ENCODE peak calls at places on chromosomes 5 and 9, in five cellular contexts. K is breast epithelium, F is IMR-90, O is lower lobe of right lung, V is H9. I is an unnamed sample.

GRCh38 chr9:110208031-110208430 is at the start of gene C9orf152:
- DNase-seq in K (peak; percentile 74), F (no peak), O (peak; percentile 72), V (no peak), I (no peak)

GRCh38 chr5:59299006-59299405 is 594.5 kb downstream of the PDE4D start:
- DNase-seq in K (no peak), F (no peak), O (no peak), V (no peak), I (no peak)

GRCh38 chr9:137496601-137497375 is 37.7 kb upstream of the NSMF start:
- DNase-seq in K (no peak), F (no peak), O (no peak), V (no peak), I (no peak)

GRCh38 chr9:121990600-121991304 is 102.4 kb downstream of the TTLL11 start:
- DNase-seq in K (no peak), F (no peak), O (no peak), V (no peak), I (no peak)

GRCh38 chr9:4590430-4591122 is 71.5 kb upstream of the PLPP6 start:
- DNase-seq in K (no peak), F (peak; percentile 57), O (no peak), V (no peak), I (no peak)

GRCh38 chr5:1788828-1789227 is 10.8 kb downstream of the MRPL36 start:
- DNase-seq in K (peak; percentile 33), F (no peak), O (no peak), V (no peak), I (no peak)

GRCh38 chr5:64229163-64229774 is 63.6 kb downstream of the RNF180 start:
- DNase-seq in K (no peak), F (peak; percentile 39), O (no peak), V (no peak), I (no peak)

GRCh38 chr5:57448751-57449150 is 33.9 kb downstream of the ACTBL2 start:
- DNase-seq in K (no peak), F (no peak), O (no peak), V (no peak), I (no peak)

GRCh38 chr5:38724301-38725030 is 121.3 kb upstream of the OSMR start:
- DNase-seq in K (no peak), F (peak; percentile 67), O (no peak), V (no peak), I (no peak)

GRCh38 chr9:107239474-107239873 is 43.6 kb upstream of the RAD23B start:
- DNase-seq in K (no peak), F (peak; percentile 48), O (no peak), V (no peak), I (no peak)

GRCh38 chr5:94745786-94746730 is 127.6 kb downstream of the SLF1 start:
- DNase-seq in K (no peak), F (peak; percentile 59), O (no peak), V (no peak), I (no peak)

GRCh38 chr5:173581408-173582197 is 34.8 kb downstream of the BOD1 start:
- DNase-seq in K (no peak), F (peak; percentile 27), O (no peak), V (peak; percentile 84), I (no peak)

GRCh38 chr5:9343146-9343850 is 202.6 kb downstream of the SEMA5A start:
- DNase-seq in K (no peak), F (peak; percentile 64), O (no peak), V (no peak), I (no peak)

GRCh38 chr9:34419716-34420504 is 38.5 kb downstream of the FAM219A start:
- DNase-seq in K (no peak), F (no peak), O (no peak), V (no peak), I (no peak)

GRCh38 chr9:8382777-8383527 is 583.4 kb upstream of the DMAC1 start:
- DNase-seq in K (no peak), F (no peak), O (no peak), V (no peak), I (no peak)

GRCh38 chr5:72121052-72121451 is 13.8 kb downstream of the MAP1B start:
- DNase-seq in K (no peak), F (no peak), O (no peak), V (no peak), I (no peak)

GRCh38 chr5:10424124-10424731 is 17.5 kb upstream of the ROPN1L start:
- DNase-seq in K (no peak), F (peak; percentile 44), O (no peak), V (peak; percentile 39), I (no peak)

GRCh38 chr9:22256381-22256780 is 190.2 kb upstream of the DMRTA1 start:
- DNase-seq in K (no peak), F (no peak), O (no peak), V (no peak), I (no peak)

GRCh38 chr9:4299006-4299795 is 667 bp downstream of the GLIS3 start:
- DNase-seq in K (no peak), F (peak; percentile 50), O (peak; percentile 66), V (peak; percentile 45), I (peak; percentile 12)

GRCh38 chr5:82798676-82799075 is 278.5 kb downstream of the TMEM167A start:
- DNase-seq in K (no peak), F (no peak), O (no peak), V (no peak), I (no peak)

GRCh38 chr5:82794876-82795275 is 282.3 kb downstream of the TMEM167A start:
- DNase-seq in K (no peak), F (no peak), O (no peak), V (no peak), I (no peak)

GRCh38 chr5:82792001-82792615 is 285.1 kb downstream of the TMEM167A start:
- DNase-seq in K (no peak), F (no peak), O (no peak), V (no peak), I (no peak)

GRCh38 chr5:82796643-82797416 is 280.4 kb downstream of the TMEM167A start:
- DNase-seq in K (no peak), F (no peak), O (no peak), V (peak; percentile 29), I (no peak)

DNA sequence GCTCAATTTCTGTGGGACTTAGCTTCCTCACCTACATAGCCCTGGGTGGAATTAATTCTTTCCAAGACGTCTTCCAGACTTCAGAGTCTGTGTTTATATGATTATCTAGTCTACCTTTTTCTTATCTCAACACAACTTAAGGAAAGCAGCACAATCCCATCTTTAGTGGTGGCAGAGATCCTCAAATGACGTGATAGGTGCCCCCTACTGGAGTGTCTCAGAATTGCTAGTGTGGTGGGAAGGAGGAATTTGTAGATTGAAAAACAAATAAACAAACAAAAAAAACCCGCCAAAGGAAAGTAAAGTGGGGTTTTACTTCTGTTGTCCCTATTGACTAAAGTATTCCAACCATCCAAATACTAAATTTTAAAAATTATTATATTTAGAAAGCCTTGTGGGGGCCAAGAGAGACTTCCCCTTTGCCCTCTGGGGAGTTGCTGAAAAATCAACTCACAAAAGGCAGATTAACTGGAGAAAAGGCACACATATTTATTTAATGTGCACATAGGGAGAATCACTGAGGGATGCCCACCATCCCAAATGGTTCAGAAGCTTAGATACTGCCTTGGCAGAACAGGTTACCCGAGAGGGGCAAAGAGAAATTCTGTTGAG is 283.3 kb downstream of the TMEM167A start:
- DNase-seq in K (no peak), F (peak; percentile 20), O (no peak), V (peak; percentile 44), I (no peak)
- TF ChIP-seq CTCF in K (peak; percentile 25), F (peak; percentile 54), O (peak; percentile 69), V (peak; percentile 86), I (peak; percentile 39)

DNA sequence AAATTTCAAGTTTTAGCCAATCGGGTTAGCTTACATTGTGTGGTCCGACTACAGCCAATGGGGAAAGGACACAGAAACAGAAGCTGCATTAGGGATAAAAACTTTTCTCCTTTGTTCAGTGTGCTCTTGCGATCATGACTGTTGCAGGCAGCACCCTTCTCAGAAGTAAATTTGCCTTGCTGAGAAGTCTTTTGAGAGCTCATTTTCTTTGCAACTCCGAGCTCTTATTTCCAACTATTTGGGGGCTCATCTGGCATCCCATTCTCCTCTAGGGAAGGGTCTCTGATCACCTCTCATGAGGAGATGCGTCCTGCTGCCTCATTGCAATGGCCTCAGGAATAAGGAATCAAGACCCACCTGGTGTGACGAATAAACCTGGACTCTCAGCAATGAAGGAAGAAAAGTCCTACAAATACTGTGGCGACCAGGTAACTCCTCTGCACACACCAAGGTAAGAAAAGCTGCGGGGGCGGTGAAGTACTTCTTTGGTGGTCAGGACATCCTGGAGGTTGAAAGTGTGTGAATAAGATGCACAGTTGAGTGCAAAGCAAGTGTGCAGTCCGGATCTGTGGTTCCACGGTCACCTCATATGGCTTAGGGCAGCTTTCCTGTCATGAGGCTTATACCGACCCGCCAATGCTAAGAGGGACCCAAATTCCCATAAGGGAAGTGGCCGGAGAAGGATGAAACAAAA is 20.4 kb downstream of the CNOT8 start:
- DNase-seq in K (no peak), F (no peak), O (no peak), V (no peak), I (no peak)
- H3K9me3 ChIP-seq in K (peaks cover 11% of the 10 kb centered on the region), F (peaks cover 11% of the 10 kb centered on the region), O (peaks cover 21% of the 10 kb centered on the region), V (no peaks in the 10 kb centered on the region), I (no peaks in the 10 kb centered on the region)

DNA sequence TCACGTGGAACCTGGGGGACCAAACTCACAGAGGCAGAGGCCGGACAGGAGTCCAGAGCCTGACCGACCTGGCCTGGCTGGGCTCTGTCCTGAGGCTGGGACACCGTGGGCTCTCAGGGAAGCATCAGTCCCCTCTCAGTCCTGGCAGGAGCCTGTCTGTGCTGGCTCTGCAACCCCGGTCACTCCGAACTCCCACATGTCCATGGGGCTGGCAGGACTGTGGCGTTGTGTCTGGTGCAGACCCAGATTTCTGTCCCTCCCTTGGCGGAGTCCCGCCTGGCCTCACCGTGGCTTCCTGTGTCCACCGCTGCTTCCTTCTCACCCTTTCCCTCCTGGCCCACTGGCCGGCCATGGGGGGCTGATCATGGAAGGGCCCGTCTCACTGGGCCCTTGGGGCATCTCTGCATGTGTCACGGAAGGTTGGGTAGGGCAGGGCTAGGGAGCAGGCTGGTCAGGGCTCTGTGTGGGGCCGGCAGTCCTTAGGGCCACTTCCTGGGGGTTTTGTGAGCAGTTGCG is 68.8 kb downstream of the RXRA start:
- DNase-seq in K (no peak), F (no peak), O (no peak), V (no peak), I (no peak)
- H3K4me1 ChIP-seq in K (peaks cover 8% of the 10 kb centered on the region), F (no peaks in the 10 kb centered on the region), O (peaks cover 85% of the 10 kb centered on the region), V (no peaks in the 10 kb centered on the region), I (peaks cover 84% of the 10 kb centered on the region)

GRCh38 chr5:106451998-106452397 is 1218.7 kb downstream of the EFNA5 start:
- DNase-seq in K (no peak), F (no peak), O (peak; percentile 10), V (no peak), I (no peak)

GRCh38 chr5:106459541-106459940 is 1211.2 kb downstream of the EFNA5 start:
- DNase-seq in K (no peak), F (no peak), O (no peak), V (no peak), I (no peak)

GRCh38 chr5:106454050-106454449 is 1216.7 kb downstream of the EFNA5 start:
- DNase-seq in K (no peak), F (no peak), O (no peak), V (no peak), I (no peak)

DNA sequence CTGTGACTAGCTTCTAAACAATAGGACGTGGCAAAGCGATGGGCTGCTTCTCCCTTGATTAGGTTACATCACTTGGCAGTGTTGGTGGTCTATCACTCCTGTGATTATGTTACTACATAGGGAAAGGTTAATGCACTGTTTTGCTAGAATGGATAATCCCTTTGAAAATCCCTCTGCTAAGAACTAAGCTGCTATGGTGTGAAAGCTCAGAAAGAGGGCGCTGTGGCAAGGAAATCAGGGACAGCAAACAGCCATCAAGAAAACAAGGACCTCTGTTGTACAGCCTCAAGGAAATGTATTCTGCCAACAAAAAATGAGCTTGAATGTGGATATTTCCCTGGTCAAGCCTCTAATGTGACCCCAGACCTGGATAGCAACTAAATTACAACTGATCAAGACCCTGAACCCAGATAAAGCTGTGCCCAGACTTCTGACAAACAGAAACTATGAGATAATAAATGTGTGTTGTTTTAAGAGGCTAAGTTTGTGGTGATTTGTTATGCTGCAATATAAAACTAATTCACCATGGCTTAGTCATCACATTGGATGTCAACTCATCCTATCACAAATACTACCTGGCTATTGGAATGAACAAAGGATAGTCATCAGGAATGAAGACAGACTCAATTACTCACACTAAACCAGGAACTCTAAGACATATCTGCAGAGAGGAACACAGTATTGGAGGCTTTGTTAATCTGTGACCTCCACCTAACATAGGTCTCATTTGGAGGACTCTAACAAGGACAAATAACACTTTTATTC is 1215.9 kb downstream of the EFNA5 start:
- DNase-seq in K (no peak), F (peak; percentile 36), O (no peak), V (peak; percentile 52), I (no peak)
- TF ChIP-seq CTCF in K (no peak), F (peak; percentile 43), O (peak; percentile 31), V (peak; percentile 81), I (no peak)

I was measured in gastrocnemius medialis.